ENCODE peak calls at places on chromosomes 13 and 19, in seven cellular contexts. One of them, this sample, is unnamed.

GRCh38 chr19:45424191-45425058 is 708 bp upstream of the ERCC1 start:
- DNase-seq in left ventricle myocardium inferior: peak; percentile 71
- DNase-seq in caudate nucleus: peak; percentile 16
- DNase-seq in dorsolateral prefrontal cortex: no peak
- DNase-seq in left lung: peak; percentile 83
- DNase-seq in H1: peak; percentile 76
- DNase-seq in A549: peak; percentile 95
- DNase-seq in this sample: peak; percentile 93

GRCh38 chr13:48586591-48587103 is 53.8 kb upstream of the RCBTB2 start:
- DNase-seq in left ventricle myocardium inferior: peak; percentile 66
- DNase-seq in caudate nucleus: peak; percentile 23
- DNase-seq in dorsolateral prefrontal cortex: no peak
- DNase-seq in left lung: no peak
- DNase-seq in H1: no peak
- DNase-seq in A549: no peak
- DNase-seq in this sample: no peak

GRCh38 chr13:114090476-114090875 is 41.9 kb downstream of the RASA3 start:
- DNase-seq in left ventricle myocardium inferior: no peak
- DNase-seq in caudate nucleus: no peak
- DNase-seq in dorsolateral prefrontal cortex: no peak
- DNase-seq in left lung: peak; percentile 27
- DNase-seq in H1: no peak
- DNase-seq in A549: no peak
- DNase-seq in this sample: no peak

GRCh38 chr13:69579351-69579750 is 528.3 kb upstream of the ATXN8OS start:
- DNase-seq in left ventricle myocardium inferior: no peak
- DNase-seq in caudate nucleus: no peak
- DNase-seq in dorsolateral prefrontal cortex: no peak
- DNase-seq in left lung: no peak
- DNase-seq in H1: no peak
- DNase-seq in A549: no peak
- DNase-seq in this sample: no peak

GRCh38 chr19:40663712-40664692 is 26.4 kb downstream of the NUMBL start:
- DNase-seq in left ventricle myocardium inferior: peak; percentile 17
- DNase-seq in caudate nucleus: no peak
- DNase-seq in dorsolateral prefrontal cortex: no peak
- DNase-seq in left lung: no peak
- DNase-seq in H1: no peak
- DNase-seq in A549: no peak
- DNase-seq in this sample: no peak

GRCh38 chr13:43994999-43995859 is 115.5 kb downstream of the LACC1 start:
- DNase-seq in left ventricle myocardium inferior: no peak
- DNase-seq in caudate nucleus: no peak
- DNase-seq in dorsolateral prefrontal cortex: no peak
- DNase-seq in left lung: no peak
- DNase-seq in H1: no peak
- DNase-seq in A549: no peak
- DNase-seq in this sample: no peak

GRCh38 chr19:4582980-4583842 is 23.7 kb upstream of the SEMA6B start:
- DNase-seq in left ventricle myocardium inferior: no peak
- DNase-seq in caudate nucleus: no peak
- DNase-seq in dorsolateral prefrontal cortex: no peak
- DNase-seq in left lung: no peak
- DNase-seq in H1: peak; percentile 53
- DNase-seq in A549: no peak
- DNase-seq in this sample: no peak

GRCh38 chr13:67328895-67329294 is 98.8 kb upstream of the PCDH9 start:
- DNase-seq in left ventricle myocardium inferior: no peak
- DNase-seq in caudate nucleus: no peak
- DNase-seq in dorsolateral prefrontal cortex: no peak
- DNase-seq in left lung: no peak
- DNase-seq in H1: no peak
- DNase-seq in A549: no peak
- DNase-seq in this sample: no peak

GRCh38 chr19:616732-617526 is 16.4 kb downstream of the POLRMT start:
- DNase-seq in left ventricle myocardium inferior: no peak
- DNase-seq in caudate nucleus: no peak
- DNase-seq in dorsolateral prefrontal cortex: no peak
- DNase-seq in left lung: no peak
- DNase-seq in H1: no peak
- DNase-seq in A549: no peak
- DNase-seq in this sample: no peak

GRCh38 chr13:45863716-45864590 is 12.4 kb upstream of the SIAH3 start:
- DNase-seq in left ventricle myocardium inferior: no peak
- DNase-seq in caudate nucleus: no peak
- DNase-seq in dorsolateral prefrontal cortex: peak; percentile 70
- DNase-seq in left lung: no peak
- DNase-seq in H1: no peak
- DNase-seq in A549: no peak
- DNase-seq in this sample: no peak

GRCh38 chr19:50836543-50837195 is 3.3 kb upstream of the KLK15 start:
- DNase-seq in left ventricle myocardium inferior: no peak
- DNase-seq in caudate nucleus: no peak
- DNase-seq in dorsolateral prefrontal cortex: no peak
- DNase-seq in left lung: no peak
- DNase-seq in H1: no peak
- DNase-seq in A549: no peak
- DNase-seq in this sample: no peak

GRCh38 chr13:31625115-31625514 is 114.2 kb upstream of the RXFP2 start:
- DNase-seq in left ventricle myocardium inferior: no peak
- DNase-seq in caudate nucleus: no peak
- DNase-seq in dorsolateral prefrontal cortex: no peak
- DNase-seq in left lung: no peak
- DNase-seq in H1: no peak
- DNase-seq in A549: no peak
- DNase-seq in this sample: peak; percentile 5

GRCh38 chr19:33159149-33159548 is 27.2 kb downstream of the WDR88 start:
- DNase-seq in left ventricle myocardium inferior: no peak
- DNase-seq in caudate nucleus: no peak
- DNase-seq in dorsolateral prefrontal cortex: no peak
- DNase-seq in left lung: no peak
- DNase-seq in H1: no peak
- DNase-seq in A549: no peak
- DNase-seq in this sample: no peak

GRCh38 chr13:50412046-50412617 is 396.9 kb downstream of the KCNRG start:
- DNase-seq in left ventricle myocardium inferior: no peak
- DNase-seq in caudate nucleus: no peak
- DNase-seq in dorsolateral prefrontal cortex: no peak
- DNase-seq in left lung: no peak
- DNase-seq in H1: no peak
- DNase-seq in A549: no peak
- DNase-seq in this sample: no peak

GRCh38 chr13:83881031-83881727 is 1.1 kb downstream of the SLITRK1 start:
- DNase-seq in left ventricle myocardium inferior: no peak
- DNase-seq in caudate nucleus: no peak
- DNase-seq in dorsolateral prefrontal cortex: no peak
- DNase-seq in left lung: no peak
- DNase-seq in H1: no peak
- DNase-seq in A549: no peak
- DNase-seq in this sample: no peak

GRCh38 chr19:4534836-4535658 is at the start of gene PLIN5:
- DNase-seq in left ventricle myocardium inferior: peak; percentile 81
- DNase-seq in caudate nucleus: peak; percentile 41
- DNase-seq in dorsolateral prefrontal cortex: peak; percentile 80
- DNase-seq in left lung: peak; percentile 75
- DNase-seq in H1: peak; percentile 99
- DNase-seq in A549: peak; percentile 66
- DNase-seq in this sample: peak; percentile 77

GRCh38 chr19:48575931-48576622 is 24.1 kb downstream of the SULT2B1 start:
- DNase-seq in left ventricle myocardium inferior: no peak
- DNase-seq in caudate nucleus: no peak
- DNase-seq in dorsolateral prefrontal cortex: no peak
- DNase-seq in left lung: no peak
- DNase-seq in H1: no peak
- DNase-seq in A549: no peak
- DNase-seq in this sample: no peak

GRCh38 chr19:18488838-18489626 is 32.8 kb downstream of the ELL start:
- DNase-seq in left ventricle myocardium inferior: no peak
- DNase-seq in caudate nucleus: peak; percentile 77
- DNase-seq in dorsolateral prefrontal cortex: peak; percentile 57
- DNase-seq in left lung: no peak
- DNase-seq in H1: peak; percentile 74
- DNase-seq in A549: peak; percentile 45
- DNase-seq in this sample: no peak

GRCh38 chr19:18486746-18487145 is 35.1 kb downstream of the ELL start:
- DNase-seq in left ventricle myocardium inferior: no peak
- DNase-seq in caudate nucleus: no peak
- DNase-seq in dorsolateral prefrontal cortex: no peak
- DNase-seq in left lung: no peak
- DNase-seq in H1: no peak
- DNase-seq in A549: no peak
- DNase-seq in this sample: no peak

GRCh38 chr19:18488403-18488723 is 33.5 kb downstream of the ELL start:
- DNase-seq in left ventricle myocardium inferior: no peak
- DNase-seq in caudate nucleus: peak; percentile 42
- DNase-seq in dorsolateral prefrontal cortex: no peak
- DNase-seq in left lung: no peak
- DNase-seq in H1: no peak
- DNase-seq in A549: peak; percentile 35
- DNase-seq in this sample: no peak

GRCh38 chr19:18489627-18490184 is 32.2 kb downstream of the ELL start:
- DNase-seq in left ventricle myocardium inferior: no peak
- DNase-seq in caudate nucleus: no peak
- DNase-seq in dorsolateral prefrontal cortex: no peak
- DNase-seq in left lung: no peak
- DNase-seq in H1: no peak
- DNase-seq in A549: no peak
- DNase-seq in this sample: no peak

GRCh38 chr19:18487576-18488402 is 34.1 kb downstream of the ELL start:
- DNase-seq in left ventricle myocardium inferior: no peak
- DNase-seq in caudate nucleus: no peak
- DNase-seq in dorsolateral prefrontal cortex: no peak
- DNase-seq in left lung: no peak
- DNase-seq in H1: no peak
- DNase-seq in A549: no peak
- DNase-seq in this sample: no peak
- H3K27ac ChIP-seq in left ventricle myocardium inferior: peak overlapping the region; percentile 57
- H3K27ac ChIP-seq in caudate nucleus: peak overlapping the region; percentile 90
- H3K27ac ChIP-seq in dorsolateral prefrontal cortex: no peak overlapping the region
- H3K27ac ChIP-seq in left lung: no peak overlapping the region
- H3K27ac ChIP-seq in H1: no peak overlapping the region
- H3K27ac ChIP-seq in A549: peak overlapping the region; percentile 53
- H3K27ac ChIP-seq in this sample: peak overlapping the region; percentile 88

DNA sequence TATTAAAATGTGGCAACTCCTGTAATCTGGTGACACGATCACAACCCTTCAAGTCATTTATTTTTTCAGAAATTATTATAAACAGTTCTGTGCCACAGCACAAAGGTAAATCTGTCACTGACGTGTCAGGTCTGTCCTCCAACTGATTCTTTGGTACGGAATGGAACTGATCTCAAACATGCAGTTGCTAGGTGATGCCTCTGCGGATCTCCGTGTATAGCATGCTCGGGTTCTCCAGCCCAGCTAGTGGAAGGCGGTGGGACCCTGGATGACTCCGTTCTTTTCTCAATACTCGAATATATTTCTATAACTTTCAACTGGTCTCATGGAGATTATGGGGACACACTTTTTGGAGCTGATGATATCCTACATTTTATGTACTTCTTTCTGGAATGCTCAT is 11.0 kb downstream of the RANBP3 start:
- DNase-seq in left ventricle myocardium inferior: no peak
- DNase-seq in caudate nucleus: no peak
- DNase-seq in dorsolateral prefrontal cortex: no peak
- DNase-seq in left lung: no peak
- DNase-seq in H1: no peak
- DNase-seq in A549: no peak
- DNase-seq in this sample: no peak
- H3K27ac ChIP-seq in left ventricle myocardium inferior: peak overlapping the region; percentile 68
- H3K27ac ChIP-seq in caudate nucleus: peak overlapping the region; percentile 98
- H3K27ac ChIP-seq in dorsolateral prefrontal cortex: peak overlapping the region; percentile 93
- H3K27ac ChIP-seq in left lung: peak overlapping the region; percentile 18
- H3K27ac ChIP-seq in H1: no peak overlapping the region
- H3K27ac ChIP-seq in A549: no peak overlapping the region
- H3K27ac ChIP-seq in this sample: no peak overlapping the region

GRCh38 chr13:23901365-23901764 is 4.1 kb upstream of the C1QTNF9B start:
- DNase-seq in left ventricle myocardium inferior: no peak
- DNase-seq in caudate nucleus: no peak
- DNase-seq in dorsolateral prefrontal cortex: no peak
- DNase-seq in left lung: no peak
- DNase-seq in H1: no peak
- DNase-seq in A549: no peak
- DNase-seq in this sample: peak; percentile 57

GRCh38 chr13:23905766-23906165 is 8.5 kb upstream of the C1QTNF9B start:
- DNase-seq in left ventricle myocardium inferior: no peak
- DNase-seq in caudate nucleus: no peak
- DNase-seq in dorsolateral prefrontal cortex: no peak
- DNase-seq in left lung: no peak
- DNase-seq in H1: no peak
- DNase-seq in A549: no peak
- DNase-seq in this sample: no peak

GRCh38 chr13:23899555-23899954 is 2.3 kb upstream of the C1QTNF9B start:
- DNase-seq in left ventricle myocardium inferior: no peak
- DNase-seq in caudate nucleus: no peak
- DNase-seq in dorsolateral prefrontal cortex: no peak
- DNase-seq in left lung: no peak
- DNase-seq in H1: no peak
- DNase-seq in A549: peak; percentile 4
- DNase-seq in this sample: peak; percentile 32

GRCh38 chr13:23902975-23903905 is 5.9 kb upstream of the C1QTNF9B start:
- DNase-seq in left ventricle myocardium inferior: no peak
- DNase-seq in caudate nucleus: no peak
- DNase-seq in dorsolateral prefrontal cortex: no peak
- DNase-seq in left lung: no peak
- DNase-seq in H1: peak; percentile 52
- DNase-seq in A549: no peak
- DNase-seq in this sample: no peak

GRCh38 chr13:23903906-23904280 is 6.6 kb upstream of the C1QTNF9B start:
- DNase-seq in left ventricle myocardium inferior: no peak
- DNase-seq in caudate nucleus: no peak
- DNase-seq in dorsolateral prefrontal cortex: no peak
- DNase-seq in left lung: no peak
- DNase-seq in H1: peak; percentile 54
- DNase-seq in A549: no peak
- DNase-seq in this sample: no peak
- H3K27ac ChIP-seq in left ventricle myocardium inferior: no peak overlapping the region
- H3K27ac ChIP-seq in caudate nucleus: no peak overlapping the region
- H3K27ac ChIP-seq in dorsolateral prefrontal cortex: no peak overlapping the region
- H3K27ac ChIP-seq in left lung: no peak overlapping the region
- H3K27ac ChIP-seq in H1: no peak overlapping the region
- H3K27ac ChIP-seq in A549: no peak overlapping the region
- H3K27ac ChIP-seq in this sample: no peak overlapping the region

DNA sequence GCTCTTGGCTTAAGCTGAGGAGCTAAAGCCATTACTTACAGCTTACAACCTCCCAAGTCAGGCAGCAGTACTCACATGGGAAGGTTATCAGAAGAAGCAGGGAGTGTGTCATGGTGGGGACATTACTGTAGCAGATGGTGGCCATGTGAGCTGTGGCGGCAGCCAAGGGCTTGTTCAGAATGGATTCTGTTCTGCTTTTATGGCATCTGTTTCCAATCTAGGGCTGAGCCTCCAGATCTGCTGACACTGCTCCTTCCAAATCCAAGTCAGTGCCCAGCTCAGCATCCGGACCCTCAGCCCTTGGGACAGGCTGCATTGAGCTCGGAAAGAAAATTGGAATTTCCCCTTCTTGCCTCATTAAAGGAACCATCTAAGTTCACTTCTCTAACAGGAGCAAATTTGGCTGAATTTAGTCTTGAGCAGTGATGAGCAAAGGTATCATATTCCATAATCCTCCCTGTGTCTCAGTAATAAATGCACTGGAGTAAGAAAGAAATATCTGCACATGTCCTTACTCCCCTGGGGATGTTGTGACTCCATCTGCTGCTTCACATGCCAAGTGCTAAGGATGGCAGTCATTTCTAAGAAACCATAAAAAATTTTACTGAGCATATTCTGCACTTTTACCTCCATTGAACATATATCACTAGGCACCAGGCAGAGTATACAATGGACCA is 73.9 kb downstream of the KCTD12 start:
- DNase-seq in left ventricle myocardium inferior: peak; percentile 75
- DNase-seq in caudate nucleus: no peak
- DNase-seq in dorsolateral prefrontal cortex: no peak
- DNase-seq in left lung: peak; percentile 43
- DNase-seq in H1: no peak
- DNase-seq in A549: no peak
- DNase-seq in this sample: no peak
- H3K27ac ChIP-seq in left ventricle myocardium inferior: peak overlapping the region; percentile 68
- H3K27ac ChIP-seq in caudate nucleus: no peak overlapping the region
- H3K27ac ChIP-seq in dorsolateral prefrontal cortex: no peak overlapping the region
- H3K27ac ChIP-seq in left lung: no peak overlapping the region
- H3K27ac ChIP-seq in H1: no peak overlapping the region
- H3K27ac ChIP-seq in A549: no peak overlapping the region
- H3K27ac ChIP-seq in this sample: no peak overlapping the region